ENCODE peak calls at places on chromosomes 7 and 10, in nine cellular contexts. C is epithelial cell of esophagus; A is HuH-7.5; X is activated T-helper 1 cell treated with anti-CD3 and anti-CD28 coated beads, Interleukin-2, amount 50 U/mL, for 16 hours; M is NCI-H1092; Y is NCI-H510A treated with DMSO at 0.1 percent for 48 hours; P is brain pericyte; H is WERI-Rb-1; S is stimulated activated CD4-positive, alpha-beta T cell treated with anti-CD3 and anti-CD28 coated beads, Interleukin-4, amount 100 ng/mL, for 4 hours. I is an unnamed sample.

GRCh38 chr7:78014401-78014800 is 215.8 kb downstream of the PHTF2 start:
- DNase-seq in C (no peak), A (no peak), X (no peak), M (no peak), Y (no peak), P (no peak), H (no peak), S (no peak), I (no peak)

GRCh38 chr10:133019191-133019590 is 68.5 kb upstream of the ADGRA1 start:
- DNase-seq in C (no peak), A (no peak), X (no peak), M (no peak), Y (no peak), P (no peak), H (no peak), S (no peak), I (no peak)

GRCh38 chr10:103598654-103599115 is 105.2 kb downstream of the NEURL1 start:
- DNase-seq in C (peak), A (peak), X (no peak), M (no peak), Y (peak), P (peak), H (peak), S (no peak), I (peak)

GRCh38 chr7:55164527-55164926 is 145.7 kb downstream of the EGFR start:
- DNase-seq in C (no peak), A (no peak), X (no peak), M (no peak), Y (no peak), P (no peak), H (no peak), S (no peak), I (no peak)

GRCh38 chr7:144019457-144019856 is 19.3 kb downstream of the OR6B1 start:
- DNase-seq in C (peak), A (no peak), X (no peak), M (no peak), Y (no peak), P (peak), H (no peak), S (no peak), I (peak)

GRCh38 chr7:1176891-1177373 is 16.9 kb upstream of the ZFAND2A start:
- DNase-seq in C (peak), A (peak), X (peak), M (peak), Y (no peak), P (no peak), H (peak), S (peak), I (no peak)

GRCh38 chr10:50788951-50789904 is 49.5 kb downstream of the ASAH2B start:
- DNase-seq in C (peak), A (peak), X (no peak), M (no peak), Y (peak), P (no peak), H (no peak), S (no peak), I (peak)

GRCh38 chr7:6658618-6659345 is 21.7 kb downstream of the ZNF316 start:
- DNase-seq in C (no peak), A (no peak), X (no peak), M (no peak), Y (no peak), P (no peak), H (no peak), S (no peak), I (no peak)

GRCh38 chr7:158265743-158266080 is 321.9 kb downstream of the PTPRN2 start:
- DNase-seq in C (no peak), A (no peak), X (no peak), M (no peak), Y (no peak), P (no peak), H (no peak), S (no peak), I (no peak)

GRCh38 chr10:128525936-128526335 is 399.7 kb upstream of the MKI67 start:
- DNase-seq in C (no peak), A (no peak), X (no peak), M (no peak), Y (no peak), P (no peak), H (no peak), S (no peak), I (no peak)

GRCh38 chr7:143395187-143396149 is 13.2 kb downstream of the EPHA1 start:
- DNase-seq in C (no peak), A (peak), X (no peak), M (no peak), Y (no peak), P (no peak), H (no peak), S (no peak), I (no peak)

GRCh38 chr10:105837951-105838350 is 1196.9 kb downstream of the SORCS3 start:
- DNase-seq in C (peak), A (no peak), X (no peak), M (no peak), Y (no peak), P (no peak), H (no peak), S (no peak), I (no peak)

GRCh38 chr10:42836096-42836495 is 53.5 kb downstream of the BMS1 start:
- DNase-seq in C (no peak), A (no peak), X (no peak), M (no peak), Y (no peak), P (no peak), H (no peak), S (no peak), I (no peak)